ENCODE peak calls at places on chromosomes 2 and 18, in four cellular contexts. One of them, this sample, is unnamed.

GRCh38 chr2:52017836-52018235 is 985.9 kb upstream of the NRXN1 start:
- DNase-seq in CD8-positive, alpha-beta T cell: no peak
- DNase-seq in ovary: no peak
- DNase-seq in OCI-LY7: no peak
- DNase-seq in this sample: no peak

GRCh38 chr18:38695559-38696270 is 1130.1 kb upstream of the CELF4 start:
- DNase-seq in OCI-LY7: no peak
- DNase-seq in ovary: no peak
- DNase-seq in CD8-positive, alpha-beta T cell: no peak
- DNase-seq in this sample: no peak

GRCh38 chr18:24734058-24734457 is 273.6 kb downstream of the HRH4 start:
- DNase-seq in ovary: no peak
- DNase-seq in OCI-LY7: peak; percentile 27
- DNase-seq in CD8-positive, alpha-beta T cell: no peak
- DNase-seq in this sample: no peak

GRCh38 chr2:101827246-101827645 is 129.7 kb downstream of the MAP4K4 start:
- DNase-seq in ovary: no peak
- DNase-seq in OCI-LY7: no peak
- DNase-seq in CD8-positive, alpha-beta T cell: no peak
- DNase-seq in this sample: no peak

GRCh38 chr18:3172081-3172480 is 47.7 kb downstream of the MYOM1 start:
- DNase-seq in ovary: no peak
- DNase-seq in OCI-LY7: no peak
- DNase-seq in CD8-positive, alpha-beta T cell: no peak
- DNase-seq in this sample: no peak

GRCh38 chr2:77232909-77233308 is 289.3 kb downstream of the LRRTM4 start:
- DNase-seq in OCI-LY7: no peak
- DNase-seq in ovary: no peak
- DNase-seq in CD8-positive, alpha-beta T cell: no peak
- DNase-seq in this sample: no peak

GRCh38 chr2:239354132-239354790 is 46.6 kb downstream of the HDAC4 start:
- DNase-seq in CD8-positive, alpha-beta T cell: no peak
- DNase-seq in ovary: no peak
- DNase-seq in OCI-LY7: no peak
- DNase-seq in this sample: no peak

GRCh38 chr18:37019157-37019571 is 190.2 kb downstream of the KIAA1328 start:
- DNase-seq in OCI-LY7: no peak
- DNase-seq in CD8-positive, alpha-beta T cell: no peak
- DNase-seq in ovary: no peak
- DNase-seq in this sample: no peak

GRCh38 chr2:197130318-197130717 is 180.3 kb downstream of the ANKRD44 start:
- DNase-seq in OCI-LY7: peak; percentile 79
- DNase-seq in CD8-positive, alpha-beta T cell: no peak
- DNase-seq in ovary: no peak
- DNase-seq in this sample: no peak

GRCh38 chr2:78718031-78718430 is 307.5 kb upstream of the REG3G start:
- DNase-seq in ovary: no peak
- DNase-seq in OCI-LY7: no peak
- DNase-seq in CD8-positive, alpha-beta T cell: no peak
- DNase-seq in this sample: no peak

GRCh38 chr2:222057249-222058073 is 241.3 kb downstream of the PAX3 start:
- DNase-seq in OCI-LY7: peak; percentile 21
- DNase-seq in CD8-positive, alpha-beta T cell: no peak
- DNase-seq in ovary: no peak
- DNase-seq in this sample: no peak

GRCh38 chr2:219475697-219476604 is 22.7 kb upstream of the GMPPA start:
- DNase-seq in OCI-LY7: peak; percentile 62
- DNase-seq in CD8-positive, alpha-beta T cell: no peak
- DNase-seq in ovary: peak; percentile 68
- DNase-seq in this sample: peak; percentile 63
- H3K36me3 ChIP-seq in OCI-LY7: no peaks in the 10 kb centered on the region
- H3K36me3 ChIP-seq in CD8-positive, alpha-beta T cell: no peaks in the 10 kb centered on the region
- H3K36me3 ChIP-seq in ovary: no peaks in the 10 kb centered on the region
- H3K36me3 ChIP-seq in this sample: no peaks in the 10 kb centered on the region

DNA sequence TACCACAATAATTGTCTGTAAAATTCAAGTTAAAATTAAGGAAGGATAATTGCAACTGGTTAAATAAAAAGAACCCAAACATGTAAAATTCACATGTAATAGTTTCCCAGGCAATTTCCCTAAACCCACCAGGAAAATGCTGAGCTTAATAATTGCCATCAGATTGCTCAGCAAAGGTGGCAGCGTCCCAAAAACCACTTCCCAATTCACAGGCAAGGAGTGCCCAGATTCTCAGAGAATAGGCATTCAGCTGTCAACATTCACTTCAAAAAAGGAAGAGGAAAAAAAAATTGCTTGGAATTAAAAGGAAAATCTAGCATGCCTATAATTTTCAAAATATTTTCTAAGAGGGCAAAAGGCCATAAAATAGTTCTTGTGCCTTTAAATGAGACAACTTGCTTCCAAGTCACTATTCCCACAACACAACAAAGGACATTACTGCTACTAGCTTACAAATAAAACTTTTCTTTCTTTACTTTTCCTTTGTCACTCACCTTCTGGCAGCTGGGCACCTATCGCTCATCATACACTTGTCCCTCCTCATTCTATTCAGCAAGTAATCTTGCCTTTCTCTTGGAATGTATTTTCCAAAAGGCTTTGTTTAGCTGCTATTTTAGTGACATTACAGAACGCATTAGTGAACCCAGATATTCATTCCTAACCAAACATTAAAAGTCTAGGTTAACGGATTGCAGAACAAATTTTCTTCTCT is 15.2 kb downstream of the SRBD1 start:
- DNase-seq in CD8-positive, alpha-beta T cell: no peak
- DNase-seq in ovary: no peak
- DNase-seq in OCI-LY7: no peak
- DNase-seq in this sample: no peak
- H3K27ac ChIP-seq in CD8-positive, alpha-beta T cell: no peak overlapping the region
- H3K27ac ChIP-seq in ovary: no peak overlapping the region
- H3K27ac ChIP-seq in OCI-LY7: no peak overlapping the region
- H3K27ac ChIP-seq in this sample: no peak overlapping the region

GRCh38 chr2:99618579-99619097 is 128.8 kb upstream of the REV1 start:
- DNase-seq in CD8-positive, alpha-beta T cell: no peak
- DNase-seq in OCI-LY7: no peak
- DNase-seq in ovary: no peak
- DNase-seq in this sample: no peak
- H3K4me3 ChIP-seq in CD8-positive, alpha-beta T cell: no peak overlapping the region
- H3K4me3 ChIP-seq in OCI-LY7: no peak overlapping the region
- H3K4me3 ChIP-seq in ovary: no peak overlapping the region
- H3K4me3 ChIP-seq in this sample: no peak overlapping the region

GRCh38 chr2:224875153-224875552 is 159.0 kb upstream of the CCDC195 start:
- DNase-seq in ovary: no peak
- DNase-seq in CD8-positive, alpha-beta T cell: no peak
- DNase-seq in OCI-LY7: no peak
- DNase-seq in this sample: no peak

GRCh38 chr2:224875870-224876269 is 159.7 kb upstream of the CCDC195 start:
- DNase-seq in OCI-LY7: no peak
- DNase-seq in ovary: no peak
- DNase-seq in CD8-positive, alpha-beta T cell: no peak
- DNase-seq in this sample: no peak

GRCh38 chr2:224881846-224882245 is 160.4 kb downstream of the DOCK10 start:
- DNase-seq in OCI-LY7: no peak
- DNase-seq in ovary: no peak
- DNase-seq in CD8-positive, alpha-beta T cell: no peak
- DNase-seq in this sample: no peak

GRCh38 chr2:224871813-224872212 is 155.6 kb upstream of the CCDC195 start:
- DNase-seq in CD8-positive, alpha-beta T cell: no peak
- DNase-seq in OCI-LY7: no peak
- DNase-seq in ovary: no peak
- DNase-seq in this sample: no peak

DNA sequence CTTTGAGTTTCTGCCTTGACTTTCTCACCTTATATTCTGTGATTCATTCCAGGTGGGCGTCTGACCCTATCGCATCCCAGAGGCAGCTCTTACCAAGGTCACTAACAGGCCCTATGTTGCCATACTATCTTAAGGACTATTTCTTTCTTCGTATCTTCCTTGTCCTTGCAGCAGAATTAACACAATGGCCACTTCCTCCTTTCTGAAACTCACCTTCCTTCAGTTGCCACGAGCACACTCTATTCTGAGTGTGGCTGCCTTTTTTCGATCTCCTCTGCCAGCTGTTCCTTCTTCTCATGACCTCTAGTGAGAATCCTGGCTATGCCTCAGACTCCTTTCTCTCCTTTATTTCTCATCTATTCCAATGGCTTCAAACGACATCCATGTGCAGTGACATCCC is 160.4 kb upstream of the CCDC195 start:
- DNase-seq in CD8-positive, alpha-beta T cell: no peak
- DNase-seq in OCI-LY7: no peak
- DNase-seq in ovary: no peak
- DNase-seq in this sample: no peak
- H3K36me3 ChIP-seq in CD8-positive, alpha-beta T cell: peaks cover 55% of the 10 kb centered on the region
- H3K36me3 ChIP-seq in OCI-LY7: peaks cover 94% of the 10 kb centered on the region
- H3K36me3 ChIP-seq in ovary: no peaks in the 10 kb centered on the region
- H3K36me3 ChIP-seq in this sample: peaks cover 58% of the 10 kb centered on the region

GRCh38 chr18:9855686-9856085 is 30.1 kb upstream of the TXNDC2 start:
- DNase-seq in CD8-positive, alpha-beta T cell: no peak
- DNase-seq in OCI-LY7: no peak
- DNase-seq in ovary: no peak
- DNase-seq in this sample: no peak
- H3K27ac ChIP-seq in CD8-positive, alpha-beta T cell: no peak overlapping the region
- H3K27ac ChIP-seq in OCI-LY7: no peak overlapping the region
- H3K27ac ChIP-seq in ovary: peak overlapping the region; percentile 61
- H3K27ac ChIP-seq in this sample: no peak overlapping the region

DNA sequence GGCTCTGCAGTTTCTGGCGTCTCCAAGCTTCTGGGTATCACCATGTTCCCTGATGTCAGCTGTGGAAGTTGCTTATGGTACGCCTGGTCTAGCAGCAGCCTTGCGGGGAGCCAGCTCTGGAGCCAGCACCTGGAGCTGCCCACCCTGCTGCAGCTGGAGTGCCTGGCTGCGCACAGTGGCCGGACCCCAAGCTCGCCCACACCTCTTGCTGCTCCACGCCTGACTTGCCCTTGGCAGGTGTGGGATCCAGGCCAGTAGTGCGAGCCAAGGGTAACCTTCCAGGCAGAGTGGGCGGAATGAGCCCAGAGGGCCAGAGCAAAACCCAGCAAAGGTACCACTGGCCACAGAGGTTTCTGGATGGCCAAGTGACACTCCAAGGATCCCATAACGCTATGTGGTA is 13.2 kb upstream of the EML6 start:
- DNase-seq in ovary: no peak
- DNase-seq in CD8-positive, alpha-beta T cell: no peak
- DNase-seq in OCI-LY7: no peak
- DNase-seq in this sample: no peak
- H3K4me3 ChIP-seq in ovary: no peak overlapping the region
- H3K4me3 ChIP-seq in CD8-positive, alpha-beta T cell: no peak overlapping the region
- H3K4me3 ChIP-seq in OCI-LY7: no peak overlapping the region
- H3K4me3 ChIP-seq in this sample: no peak overlapping the region

GRCh38 chr2:179186126-179186525 is 78.5 kb downstream of the SESTD1 start:
- DNase-seq in ovary: no peak
- DNase-seq in OCI-LY7: no peak
- DNase-seq in CD8-positive, alpha-beta T cell: no peak
- DNase-seq in this sample: no peak
- H3K36me3 ChIP-seq in ovary: no peaks in the 10 kb centered on the region
- H3K36me3 ChIP-seq in OCI-LY7: no peaks in the 10 kb centered on the region
- H3K36me3 ChIP-seq in CD8-positive, alpha-beta T cell: no peaks in the 10 kb centered on the region
- H3K36me3 ChIP-seq in this sample: no peaks in the 10 kb centered on the region

DNA sequence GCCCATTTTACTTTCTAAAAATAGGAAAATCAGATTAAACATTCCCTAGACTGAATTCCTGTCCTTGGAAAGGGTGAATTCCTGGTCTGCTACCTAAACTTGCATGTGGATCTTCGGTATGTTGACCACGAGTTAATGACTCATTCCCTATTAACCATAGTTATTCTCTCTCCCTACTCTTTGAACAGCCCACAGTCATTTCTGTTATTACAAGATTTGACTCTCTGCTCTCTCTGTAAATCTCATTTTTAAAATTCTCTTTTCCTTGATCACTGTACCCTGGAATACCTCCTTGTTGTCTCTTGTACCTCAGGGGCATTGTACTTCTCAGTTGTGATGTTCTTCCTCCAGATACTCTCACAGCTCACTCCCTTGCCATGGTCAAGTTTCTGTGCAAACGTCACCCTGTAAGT is 92.0 kb upstream of the GULP1 start:
- DNase-seq in OCI-LY7: no peak
- DNase-seq in ovary: no peak
- DNase-seq in CD8-positive, alpha-beta T cell: no peak
- DNase-seq in this sample: no peak
- H3K27ac ChIP-seq in OCI-LY7: no peak overlapping the region
- H3K27ac ChIP-seq in ovary: no peak overlapping the region
- H3K27ac ChIP-seq in CD8-positive, alpha-beta T cell: no peak overlapping the region
- H3K27ac ChIP-seq in this sample: no peak overlapping the region

DNA sequence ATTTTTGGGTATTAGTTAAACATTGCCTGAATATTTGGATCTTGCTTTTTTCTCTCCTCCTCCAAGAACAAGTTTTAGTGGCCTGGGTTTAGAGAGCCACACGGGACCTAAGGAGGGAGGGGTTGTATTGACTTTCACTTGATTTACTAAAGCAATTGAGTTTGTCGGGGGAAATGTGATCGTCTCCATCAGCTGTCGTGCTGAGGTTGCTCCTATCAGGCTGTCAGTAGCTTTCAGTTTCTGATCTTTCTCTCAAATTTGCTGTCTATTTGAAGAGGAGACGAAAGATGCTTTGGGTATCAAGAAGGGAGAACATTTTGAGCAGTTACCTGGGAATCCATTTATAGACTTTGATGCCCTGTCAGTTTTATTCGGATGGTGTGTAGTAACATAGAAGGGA is 106.0 kb downstream of the SETBP1 start:
- DNase-seq in CD8-positive, alpha-beta T cell: no peak
- DNase-seq in ovary: no peak
- DNase-seq in OCI-LY7: no peak
- DNase-seq in this sample: no peak
- H3K4me3 ChIP-seq in CD8-positive, alpha-beta T cell: no peak overlapping the region
- H3K4me3 ChIP-seq in ovary: no peak overlapping the region
- H3K4me3 ChIP-seq in OCI-LY7: peak overlapping the region; percentile 14
- H3K4me3 ChIP-seq in this sample: no peak overlapping the region